ENCODE peak calls at places on chromosomes 12 and 14, in nine cellular contexts. D is activated CD4-positive, CD25-positive, alpha-beta regulatory T cell; A is AG08395; I is NCI-H774; N is NCI-H510A treated with DMSO at 0.1 percent for 48 hours; J is ACHN; S is cardiac muscle cell; V is mesenteric fat pad; Q is G401. O is an unnamed sample.

GRCh38 chr12:79934309-79935020 is 432 bp downstream of the PPP1R12A start:
- DNase-seq in Q (peak; percentile 40), S (peak; percentile 77), J (peak; percentile 58), V (no peak), I (peak; percentile 39), D (peak; percentile 33), N (peak; percentile 48), A (peak; percentile 30), O (peak; percentile 36)

GRCh38 chr14:33297565-33297964 is 358.9 kb downstream of the NPAS3 start:
- DNase-seq in A (no peak), Q (no peak), N (no peak), S (no peak), D (no peak), V (no peak), I (no peak), J (no peak), O (no peak)

GRCh38 chr14:100332797-100333196 is 9.7 kb downstream of the SLC25A47 start:
- DNase-seq in Q (no peak), A (no peak), D (no peak), V (no peak), I (no peak), J (no peak), N (peak; percentile 88), S (no peak), O (no peak)

GRCh38 chr12:25368542-25368941 is 117.8 kb upstream of the KRAS start:
- DNase-seq in S (no peak), J (no peak), V (no peak), D (no peak), I (no peak), A (no peak), Q (no peak), N (no peak), O (no peak)

GRCh38 chr12:39476894-39477293 is 34.0 kb upstream of the KIF21A start:
- DNase-seq in J (no peak), V (no peak), I (no peak), Q (no peak), S (no peak), A (no peak), N (no peak), D (no peak), O (no peak)

GRCh38 chr12:65556676-65557424 is 267.4 kb upstream of the HMGA2 start:
- DNase-seq in S (peak; percentile 88), Q (peak; percentile 73), D (peak; percentile 11), I (peak; percentile 44), V (peak; percentile 91), A (peak; percentile 84), J (peak; percentile 91), N (peak; percentile 85), O (peak; percentile 85)

GRCh38 chr14:24369463-24369862 is 1.5 kb downstream of the NFATC4 start:
- DNase-seq in D (no peak), N (no peak), V (no peak), Q (no peak), S (no peak), I (no peak), J (no peak), A (no peak), O (no peak)

GRCh38 chr14:24368562-24369252 is 723 bp downstream of the NFATC4 start:
- DNase-seq in I (no peak), S (peak; percentile 74), A (peak; percentile 89), D (no peak), V (peak; percentile 90), N (peak; percentile 47), J (no peak), Q (peak; percentile 54), O (peak; percentile 74)

GRCh38 chr12:116087962-116088361 is 189.5 kb downstream of the MED13L start:
- DNase-seq in I (no peak), A (no peak), V (no peak), Q (no peak), J (no peak), D (no peak), S (no peak), N (no peak), O (no peak)

GRCh38 chr12:65232490-65233077 is 45.9 kb upstream of the MSRB3 start:
- DNase-seq in J (peak; percentile 62), S (no peak), Q (peak; percentile 16), I (peak; percentile 8), D (no peak), A (peak; percentile 14), V (no peak), N (peak; percentile 10), O (peak; percentile 38)